ENCODE peak calls at places on chromosome 4, in nine cellular contexts. V is ovary, N is kidney, D is upper lobe of left lung, I is DND-41, F is endodermal cell, M is Panc1, L is A673, T is heart left ventricle. U is an unnamed sample.

GRCh38 chr4:19227701-19228100 is 1024.0 kb upstream of the SLIT2 start:
- DNase-seq in I (no peak), F (no peak), T (no peak), L (no peak), D (no peak), M (no peak), V (no peak), N (no peak), U (no peak)

GRCh38 chr4:140071806-140072205 is 82.2 kb downstream of the MAML3 start:
- DNase-seq in I (peak; percentile 84), M (no peak), F (no peak), N (no peak), L (no peak), T (peak; percentile 69), V (no peak), D (no peak), U (no peak)

GRCh38 chr4:44927361-44928061 is 201.2 kb upstream of the GNPDA2 start:
- DNase-seq in F (no peak), M (no peak), I (no peak), T (no peak), L (peak; percentile 53), V (no peak), D (no peak), N (no peak), U (no peak)

GRCh38 chr4:159757471-159757870 is 654.6 kb downstream of the RAPGEF2 start:
- DNase-seq in V (no peak), D (no peak), N (no peak), L (no peak), M (no peak), T (no peak), I (no peak), F (no peak), U (no peak)

GRCh38 chr4:26372525-26373172 is 51.8 kb downstream of the RBPJ start:
- DNase-seq in I (peak; percentile 74), V (no peak), D (no peak), T (no peak), M (peak; percentile 5), F (no peak), N (no peak), L (peak; percentile 76), U (no peak)

GRCh38 chr4:56078866-56079265 is 130.1 kb downstream of the CEP135 start:
- DNase-seq in T (no peak), F (no peak), N (no peak), M (no peak), V (no peak), D (no peak), I (no peak), L (no peak), U (no peak)

GRCh38 chr4:62260256-62260655 is 1060.1 kb downstream of the ADGRL3 start:
- DNase-seq in N (no peak), D (no peak), L (no peak), I (no peak), M (no peak), T (no peak), F (peak; percentile 51), V (no peak), U (no peak)

GRCh38 chr4:68267433-68267944 is 22.0 kb upstream of the TMPRSS11B start:
- DNase-seq in M (no peak), I (no peak), T (no peak), D (no peak), N (no peak), L (no peak), V (no peak), F (no peak), U (no peak)

GRCh38 chr4:22692736-22693135 is at the start of gene GBA3:
- DNase-seq in D (no peak), T (no peak), F (no peak), L (no peak), I (no peak), V (no peak), N (no peak), M (no peak), U (no peak)

GRCh38 chr4:185782523-185782922 is 29.5 kb downstream of the SORBS2 start:
- DNase-seq in M (no peak), F (no peak), N (no peak), T (no peak), V (no peak), L (no peak), I (no peak), D (no peak), U (no peak)

GRCh38 chr4:148831945-148832344 is 389.7 kb upstream of the NR3C2 start:
- DNase-seq in L (peak; percentile 72), N (no peak), M (no peak), V (no peak), F (no peak), T (no peak), D (no peak), I (no peak), U (no peak)

GRCh38 chr4:57109847-57110634 is at the start of gene IGFBP7:
- DNase-seq in M (no peak), L (no peak), N (peak; percentile 92), D (peak; percentile 93), F (peak; percentile 71), V (peak; percentile 66), I (no peak), T (peak; percentile 82), U (peak; percentile 58)

GRCh38 chr4:99029018-99029735 is 33.7 kb downstream of the METAP1 start:
- DNase-seq in D (no peak), L (no peak), M (no peak), F (no peak), I (no peak), V (no peak), N (no peak), T (no peak), U (no peak)

GRCh38 chr4:174521800-174522182 is 497 bp downstream of the HPGD start:
- DNase-seq in F (peak; percentile 71), M (no peak), N (no peak), D (peak; percentile 85), V (no peak), T (no peak), I (no peak), L (peak; percentile 4), U (peak; percentile 54)

GRCh38 chr4:174520655-174521054 is 1.6 kb downstream of the HPGD start:
- DNase-seq in I (no peak), N (no peak), F (no peak), L (no peak), T (no peak), D (no peak), V (no peak), M (no peak), U (no peak)

GRCh38 chr4:174522183-174523002 is at the start of gene HPGD:
- DNase-seq in I (no peak), N (peak; percentile 84), M (no peak), F (peak; percentile 86), T (peak; percentile 40), V (no peak), L (peak; percentile 61), D (peak; percentile 94), U (peak; percentile 75)

GRCh38 chr4:174524242-174524641 is 2.0 kb upstream of the HPGD start:
- DNase-seq in L (no peak), I (no peak), D (no peak), M (no peak), N (no peak), F (no peak), T (peak; percentile 23), V (no peak), U (peak; percentile 58)

DNA sequence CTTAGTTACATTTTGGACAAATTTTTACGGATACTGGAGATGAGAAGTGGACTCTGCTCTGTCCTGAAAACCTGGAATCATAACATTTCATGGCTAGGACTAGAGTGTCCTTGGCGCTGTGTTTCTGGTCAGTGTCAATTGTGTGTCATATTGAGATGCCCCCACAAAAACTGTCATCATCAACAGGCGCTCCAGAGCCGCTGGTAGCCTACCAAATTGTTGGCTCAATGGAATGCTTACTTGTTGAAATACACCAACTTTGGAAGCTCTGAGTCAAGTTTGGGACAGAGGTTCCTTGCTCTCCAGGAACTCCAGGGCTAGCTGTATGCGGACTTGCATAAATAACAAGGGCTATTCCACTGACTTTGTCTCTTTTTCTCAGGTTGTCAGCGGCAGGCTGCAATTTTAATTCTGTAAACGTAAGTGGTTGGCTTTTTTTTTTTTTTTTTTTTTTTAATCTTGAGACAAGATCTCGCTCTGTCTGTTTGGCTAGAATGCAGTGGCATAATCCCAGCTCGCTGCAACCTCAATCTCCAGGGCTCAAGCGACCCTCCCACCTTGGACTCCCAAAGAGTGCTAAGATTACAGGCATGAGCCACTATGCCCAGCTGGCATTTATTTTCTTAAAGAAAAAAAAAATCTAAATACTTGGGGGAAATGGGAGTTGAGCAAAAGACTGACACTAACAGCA is 860 bp upstream of the HPGD start:
- DNase-seq in T (no peak), L (peak; percentile 10), F (peak; percentile 51), N (no peak), M (no peak), V (no peak), I (no peak), D (no peak), U (no peak)
- H3K27ac ChIP-seq in T (no peak overlapping the region), L (no peak overlapping the region), F (no peak overlapping the region), N (peak overlapping the region; percentile 38), M (no peak overlapping the region), V (no peak overlapping the region), I (no peak overlapping the region), D (peak overlapping the region; percentile 89), U (peak overlapping the region; percentile 84)

DNA sequence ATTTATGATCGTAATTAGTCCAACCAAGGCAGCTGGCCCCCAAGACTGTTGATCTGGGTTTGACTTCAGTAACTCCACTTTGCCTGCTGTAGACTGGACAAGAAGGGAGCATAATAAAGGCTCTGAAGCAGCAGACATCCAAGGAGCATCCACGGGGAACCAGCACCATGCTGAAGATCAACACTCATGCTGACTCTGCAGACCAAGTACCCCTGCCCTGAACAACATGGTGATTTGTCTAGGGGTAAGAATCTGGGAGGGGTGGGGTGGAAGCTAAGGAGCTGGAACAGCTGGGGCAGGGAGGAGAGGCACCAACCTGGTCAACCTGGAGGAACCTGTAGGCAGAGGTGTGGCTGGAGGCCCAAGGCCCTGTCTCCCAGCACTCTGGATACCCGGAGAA is 2.1 kb downstream of the TEC start:
- DNase-seq in V (no peak), L (no peak), N (no peak), M (no peak), D (no peak), T (no peak), F (no peak), I (no peak), U (no peak)
- H3K4me1 ChIP-seq in V (peaks cover 1% of the 10 kb centered on the region), L (no peaks in the 10 kb centered on the region), N (no peaks in the 10 kb centered on the region), M (no peaks in the 10 kb centered on the region), D (peaks cover 11% of the 10 kb centered on the region), T (no peaks in the 10 kb centered on the region), F (no peaks in the 10 kb centered on the region), I (peaks cover 4% of the 10 kb centered on the region), U (no peaks in the 10 kb centered on the region)

DNA sequence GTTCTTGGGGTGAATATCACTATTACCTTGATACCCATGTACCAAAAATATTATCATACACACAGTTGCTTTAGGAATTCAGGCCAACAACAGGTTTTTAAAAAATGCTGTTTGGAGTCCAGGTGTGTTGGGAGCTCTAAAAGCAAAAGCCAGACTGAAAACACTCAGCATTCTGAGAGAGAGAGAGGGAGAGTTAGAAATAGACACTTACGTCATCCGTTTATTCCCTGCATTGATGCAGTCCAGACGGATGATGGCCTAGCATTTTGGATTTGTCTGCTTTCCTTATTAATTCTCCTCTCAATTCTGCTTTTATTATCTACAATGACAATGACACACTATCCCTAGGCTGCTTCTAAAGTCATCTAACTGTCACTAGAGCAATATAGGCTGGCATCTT is 358.3 kb upstream of the BOD1L1 start:
- DNase-seq in M (no peak), D (no peak), L (no peak), I (no peak), V (no peak), F (no peak), T (no peak), N (no peak), U (no peak)
- H3K9me3 ChIP-seq in M (no peaks in the 10 kb centered on the region), D (no peaks in the 10 kb centered on the region), L (no peaks in the 10 kb centered on the region), I (no peaks in the 10 kb centered on the region), V (no peaks in the 10 kb centered on the region), F (no peaks in the 10 kb centered on the region), T (no peaks in the 10 kb centered on the region), N (no peaks in the 10 kb centered on the region), U (no peaks in the 10 kb centered on the region)

GRCh38 chr4:87114245-87115062 is 106.0 kb downstream of the KLHL8 start:
- DNase-seq in V (no peak), I (no peak), L (no peak), T (peak; percentile 49), N (no peak), D (peak; percentile 54), M (no peak), F (peak; percentile 83), U (no peak)
- H3K27ac ChIP-seq in V (no peak overlapping the region), I (no peak overlapping the region), L (no peak overlapping the region), T (no peak overlapping the region), N (no peak overlapping the region), D (no peak overlapping the region), M (no peak overlapping the region), F (no peak overlapping the region), U (no peak overlapping the region)